ENCODE peak calls at places on chromosomes 11 and 22, in five cellular contexts. R, W, T, U and E are unnamed samples.
A peak's percentile ranks its signal among the peaks of the same experiment; 100 is the strongest.

GRCh38 chr22:32043391-32043790 is 330 bp downstream of the SLC5A1 start:
- DNase-seq in R (no peak), W (no peak), T (no peak), U (no peak), E (no peak)

GRCh38 chr22:43440103-43440387 is 28.2 kb downstream of the MPPED1 start:
- DNase-seq in R (no peak), W (no peak), T (no peak), U (no peak), E (no peak)

GRCh38 chr11:17611049-17611448 is 64.0 kb downstream of the OTOG start:
- DNase-seq in R (no peak), W (no peak), T (no peak), U (no peak), E (no peak)

GRCh38 chr22:49933236-49933921 is 14.9 kb downstream of the CRELD2 start:
- DNase-seq in R (peak; percentile 64), W (no peak), T (no peak), U (peak; percentile 83), E (peak; percentile 93)

GRCh38 chr11:31529701-31530100 is 20.1 kb downstream of the ELP4 start:
- DNase-seq in R (no peak), W (no peak), T (no peak), U (no peak), E (no peak)

GRCh38 chr11:76639621-76640020 is 30.9 kb downstream of the LRRC32 start:
- DNase-seq in R (no peak), W (no peak), T (no peak), U (no peak), E (no peak)

GRCh38 chr11:130449246-130449990 is 973 bp downstream of the ADAMTS15 start:
- DNase-seq in R (no peak), W (no peak), T (no peak), U (no peak), E (no peak)

GRCh38 chr22:18929459-18929858 is 6.6 kb downstream of the PRODH start:
- DNase-seq in R (no peak), W (no peak), T (peak; percentile 68), U (no peak), E (no peak)

GRCh38 chr22:28581020-28581419 is 98.6 kb downstream of the TTC28 start:
- DNase-seq in R (no peak), W (no peak), T (no peak), U (no peak), E (no peak)

GRCh38 chr22:29716814-29717213 is 3.0 kb upstream of the CABP7 start:
- DNase-seq in R (peak; percentile 57), W (peak; percentile 24), T (no peak), U (no peak), E (no peak)

GRCh38 chr11:75380716-75381420 is 18.4 kb upstream of the RPS3 start:
- DNase-seq in R (no peak), W (no peak), T (no peak), U (peak; percentile 56), E (no peak)

GRCh38 chr11:41456288-41456687 is 3.2 kb downstream of the LRRC4C start:
- DNase-seq in R (no peak), W (no peak), T (no peak), U (no peak), E (no peak)

GRCh38 chr22:40323681-40324083 is 22.6 kb upstream of the ADSL start:
- DNase-seq in R (no peak), W (no peak), T (no peak), U (no peak), E (no peak)

GRCh38 chr22:25021976-25022711 is 69.6 kb downstream of the KIAA1671 start:
- DNase-seq in R (no peak), W (no peak), T (no peak), U (no peak), E (no peak)

GRCh38 chr11:116960916-116961315 is 123.5 kb upstream of the APOA1 start:
- DNase-seq in R (no peak), W (peak; percentile 8), T (no peak), U (no peak), E (no peak)

GRCh38 chr22:32800158-32800557 is 1.3 kb upstream of the TIMP3 start:
- DNase-seq in R (no peak), W (no peak), T (no peak), U (no peak), E (no peak)

GRCh38 chr11:3854977-3855807 is at the start of gene STIM1:
- DNase-seq in R (peak; percentile 95), W (peak; percentile 86), T (peak; percentile 98), U (peak; percentile 99), E (peak; percentile 99)

GRCh38 chr11:12457030-12457600 is 79.7 kb downstream of the PARVA start:
- DNase-seq in R (no peak), W (no peak), T (no peak), U (no peak), E (no peak)

GRCh38 chr11:12461516-12461915 is 84.1 kb downstream of the PARVA start:
- DNase-seq in R (no peak), W (no peak), T (no peak), U (no peak), E (no peak)

GRCh38 chr11:12460441-12460840 is 83.1 kb downstream of the PARVA start:
- DNase-seq in R (no peak), W (no peak), T (no peak), U (no peak), E (no peak)

GRCh38 chr11:12458042-12458441 is 80.7 kb downstream of the PARVA start:
- DNase-seq in R (no peak), W (no peak), T (no peak), U (no peak), E (no peak)

GRCh38 chr11:12459374-12459773 is 82.0 kb downstream of the PARVA start:
- DNase-seq in R (no peak), W (no peak), T (no peak), U (no peak), E (no peak)
- H3K27ac ChIP-seq in R (peak overlapping the region; percentile 71), W (no peak overlapping the region), T (no peak overlapping the region), U (no peak overlapping the region), E (peak overlapping the region; percentile 74)

DNA sequence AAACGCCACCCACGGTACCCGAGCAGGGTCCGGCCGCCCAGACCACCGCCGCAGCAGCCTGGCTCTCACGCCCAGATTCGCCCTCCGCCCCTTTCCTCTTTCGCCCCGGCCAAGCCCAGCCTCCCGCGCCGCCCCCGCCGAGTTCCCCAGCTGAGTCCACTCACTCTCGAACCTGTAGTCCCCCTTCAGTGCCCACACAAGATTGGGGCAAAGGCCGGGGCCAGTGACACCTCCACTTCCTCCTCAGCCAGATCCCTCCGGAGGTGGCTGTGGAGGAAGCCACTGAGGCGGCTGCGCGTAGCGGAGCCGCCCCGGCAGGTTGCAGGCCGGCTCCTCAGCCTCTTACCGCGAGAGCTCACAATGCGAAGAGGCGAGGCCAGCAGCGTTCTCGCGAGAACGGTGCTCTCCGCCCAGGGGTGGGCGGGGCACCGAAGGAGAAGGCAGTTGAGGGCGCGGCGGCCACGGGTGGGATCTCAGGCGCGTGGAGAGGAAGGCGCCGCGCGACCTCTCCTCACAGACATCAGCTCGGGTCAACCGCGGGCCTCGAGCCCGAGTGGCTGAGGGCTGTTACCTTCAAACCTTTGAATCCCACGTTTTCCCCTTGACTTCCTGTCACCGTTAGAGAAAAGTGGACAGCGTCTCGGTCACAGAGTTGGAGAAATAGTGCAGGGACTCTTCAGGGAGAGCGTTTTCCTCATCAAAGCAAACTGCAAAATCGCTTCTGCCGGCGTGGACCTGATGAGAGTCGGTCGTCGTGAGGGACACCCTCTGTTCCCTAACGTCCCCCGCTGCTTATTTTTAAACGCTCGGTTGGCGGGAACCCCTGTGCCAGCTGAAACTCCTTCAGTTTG is at the start of gene BTBD10:
- DNase-seq in R (peak; percentile 94), W (peak; percentile 83), T (peak; percentile 93), U (peak; percentile 98), E (peak; percentile 96)
- H3K4me1 ChIP-seq in R (peaks cover 36% of the 10 kb centered on the region), W (peaks cover 10% of the 10 kb centered on the region), T (peaks cover 15% of the 10 kb centered on the region), U (peaks cover 46% of the 10 kb centered on the region), E (peaks cover 29% of the 10 kb centered on the region)

DNA sequence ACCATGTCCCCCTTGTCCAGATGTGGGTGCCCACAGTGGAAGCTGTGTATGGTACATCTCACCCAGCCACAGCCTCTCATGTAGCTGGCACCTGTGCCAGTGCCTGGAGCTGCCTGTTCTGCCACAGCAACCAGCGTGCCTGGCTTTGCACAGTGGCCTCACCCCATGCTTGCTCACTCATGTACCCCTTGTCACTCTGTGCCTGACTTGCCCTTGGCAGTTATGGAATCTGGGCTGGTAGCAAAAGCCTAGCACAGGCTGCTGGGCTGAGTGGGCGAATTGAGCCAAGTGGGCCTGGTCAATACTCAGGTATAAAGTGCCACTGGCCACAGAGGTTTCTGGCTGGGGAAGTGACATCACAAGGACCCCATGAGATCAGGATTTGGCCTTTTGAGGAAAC is 264.2 kb downstream of the INSC start:
- DNase-seq in R (no peak), W (no peak), T (no peak), U (no peak), E (no peak)
- TF ChIP-seq POLR2AphosphoS5 in R (no peak), W (no peak), T (no peak), U (no peak), E (no peak)

GRCh38 chr22:37553725-37554124 is 6.6 kb upstream of the CDC42EP1 start:
- DNase-seq in R (no peak), W (no peak), T (no peak), U (no peak), E (no peak)

GRCh38 chr22:37549704-37550059 is 10.6 kb upstream of the CDC42EP1 start:
- DNase-seq in R (peak; percentile 90), W (no peak), T (no peak), U (no peak), E (no peak)

GRCh38 chr22:37552560-37553163 is 7.6 kb upstream of the CDC42EP1 start:
- DNase-seq in R (no peak), W (no peak), T (no peak), U (no peak), E (no peak)

GRCh38 chr22:37555029-37555428 is 5.3 kb upstream of the CDC42EP1 start:
- DNase-seq in R (no peak), W (no peak), T (no peak), U (no peak), E (no peak)

GRCh38 chr22:37551981-37552380 is 8.3 kb upstream of the CDC42EP1 start:
- DNase-seq in R (no peak), W (no peak), T (no peak), U (no peak), E (no peak)
- H3K27ac ChIP-seq in R (peak overlapping the region; percentile 52), W (no peak overlapping the region), T (peak overlapping the region; percentile 16), U (no peak overlapping the region), E (peak overlapping the region; percentile 50)

DNA sequence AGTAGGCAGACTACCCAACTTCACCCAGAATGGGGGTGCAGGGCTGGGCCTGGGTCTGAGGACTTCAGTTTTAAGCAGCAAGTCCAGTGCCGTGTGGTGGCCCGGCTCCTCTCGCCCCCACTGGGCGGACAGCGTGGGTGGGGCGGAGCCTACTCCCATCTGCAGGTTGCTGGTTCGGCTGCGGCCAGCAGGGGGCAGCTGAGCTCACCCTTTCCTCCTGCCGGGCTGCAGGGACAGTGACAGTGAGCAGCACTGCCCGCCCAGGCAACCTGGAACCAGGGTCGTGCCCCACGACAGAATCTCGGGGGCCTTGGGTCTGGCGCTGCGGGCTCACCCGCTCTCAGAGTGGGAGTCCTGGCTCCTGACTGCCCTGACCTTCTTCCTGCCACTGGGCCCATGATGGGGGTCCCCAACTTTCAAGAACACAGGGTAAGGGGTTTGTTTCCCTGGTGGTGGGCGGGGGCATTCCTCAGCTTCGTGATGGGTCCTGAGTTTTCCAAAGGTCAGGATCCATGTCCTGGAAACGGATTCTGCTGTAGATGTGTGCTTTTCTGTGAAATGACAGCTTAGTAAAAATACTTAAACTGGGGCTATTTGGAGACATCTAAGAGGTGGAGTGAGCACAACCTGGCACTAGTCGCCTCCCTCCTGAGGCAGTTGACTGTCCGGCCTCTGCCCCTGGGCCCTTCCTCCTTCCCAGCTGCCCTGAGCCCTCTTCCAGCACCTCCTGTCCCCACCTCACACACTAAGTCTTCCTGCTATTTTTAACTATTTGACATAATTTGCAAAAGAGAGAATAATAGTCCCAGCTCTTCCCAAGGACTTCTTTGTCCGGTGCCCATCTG is 6.0 kb upstream of the NEAT1 start:
- DNase-seq in R (peak; percentile 94), W (peak; percentile 54), T (peak; percentile 96), U (peak; percentile 99), E (peak; percentile 97)
- H3K4me1 ChIP-seq in R (peaks cover 62% of the 10 kb centered on the region), W (peaks cover 48% of the 10 kb centered on the region), T (peaks cover 78% of the 10 kb centered on the region), U (peaks cover 69% of the 10 kb centered on the region), E (peaks cover 63% of the 10 kb centered on the region)